ENCODE peak calls at places on chromosomes 5 and 9, in nine cellular contexts. Y is adrenal gland; A is uterus; J is fibroblast of lung; P is GM06990; R is spleen; M is left ventricle myocardium inferior; W is lower lobe of right lung; K is effector memory CD4-positive, alpha-beta T cell. O is an unnamed sample. For H3K27me3, the result is how much of the 10 kb centered on the place peaks cover.

GRCh38 chr5:168030911-168031310 is 260.5 kb upstream of the WWC1 start:
- DNase-seq in Y (no peak), A (no peak), J (no peak), P (no peak), R (no peak), M (no peak), W (no peak), K (no peak), O (no peak)

GRCh38 chr9:72476617-72477375 is 44.6 kb upstream of the TMC1 start:
- DNase-seq in Y (no peak), A (no peak), J (peak), P (no peak), R (no peak), M (no peak), W (no peak), K (peak), O (no peak)

GRCh38 chr5:120936652-120937051 is 472.6 kb downstream of the PRR16 start:
- DNase-seq in Y (no peak), A (no peak), J (no peak), P (no peak), R (peak), M (no peak), W (peak), K (no peak), O (no peak)

GRCh38 chr9:88007291-88007650 is 32.9 kb upstream of the CDK20 start:
- DNase-seq in Y (no peak), A (no peak), J (no peak), P (peak), R (no peak), M (no peak), W (no peak), K (no peak), O (no peak)

GRCh38 chr9:18721267-18722079 is 247.5 kb downstream of the ADAMTSL1 start:
- DNase-seq in Y (no peak), A (no peak), J (no peak), P (no peak), R (no peak), M (no peak), W (no peak), K (no peak), O (no peak)

GRCh38 chr9:12855066-12855465 is 80.2 kb downstream of the LURAP1L start:
- DNase-seq in Y (no peak), A (no peak), J (no peak), P (no peak), R (no peak), M (no peak), W (no peak), K (no peak), O (no peak)

GRCh38 chr5:146731909-146732659 is 146.5 kb downstream of the PPP2R2B start:
- DNase-seq in Y (peak), A (no peak), J (peak), P (no peak), R (no peak), M (no peak), W (no peak), K (no peak), O (no peak)

GRCh38 chr9:137294684-137295312 is 7.3 kb downstream of the NRARP start:
- DNase-seq in Y (no peak), A (no peak), J (no peak), P (no peak), R (no peak), M (no peak), W (no peak), K (no peak), O (no peak)

GRCh38 chr5:65126192-65126591 is 355.5 kb downstream of the ADAMTS6 start:
- DNase-seq in Y (no peak), A (no peak), J (peak), P (no peak), R (no peak), M (no peak), W (no peak), K (no peak), O (no peak)

GRCh38 chr5:150632305-150633160 is 7.9 kb upstream of the SYNPO start:
- DNase-seq in Y (peak), A (no peak), J (peak), P (no peak), R (no peak), M (no peak), W (no peak), K (no peak), O (no peak)

GRCh38 chr9:127803507-127804352 is 1.0 kb downstream of the FPGS start:
- DNase-seq in Y (peak), A (no peak), J (peak), P (no peak), R (no peak), M (no peak), W (peak), K (no peak), O (peak)

GRCh38 chr5:124468671-124469411 is 277.6 kb downstream of the ZNF608 start:
- DNase-seq in Y (no peak), A (no peak), J (no peak), P (no peak), R (no peak), M (no peak), W (no peak), K (no peak), O (no peak)

GRCh38 chr5:57841671-57842375 is 359.2 kb upstream of the ACTBL2 start:
- DNase-seq in Y (peak), A (no peak), J (peak), P (no peak), R (no peak), M (no peak), W (no peak), K (no peak), O (no peak)

GRCh38 chr5:132812123-132812948 is 766 bp upstream of the SOWAHA start:
- DNase-seq in Y (no peak), A (no peak), J (no peak), P (no peak), R (no peak), M (no peak), W (no peak), K (no peak), O (no peak)

GRCh38 chr9:4591123-4591500 is 71.0 kb upstream of the PLPP6 start:
- DNase-seq in Y (no peak), A (no peak), J (no peak), P (no peak), R (no peak), M (no peak), W (no peak), K (no peak), O (no peak)

GRCh38 chr9:123417289-123418051 is 61.5 kb downstream of the CRB2 start:
- DNase-seq in Y (no peak), A (no peak), J (no peak), P (no peak), R (peak), M (no peak), W (no peak), K (no peak), O (no peak)

GRCh38 chr9:129441852-129442251 is 179.0 kb downstream of the C9orf50 start:
- DNase-seq in Y (no peak), A (no peak), J (no peak), P (no peak), R (no peak), M (no peak), W (no peak), K (no peak), O (no peak)

GRCh38 chr5:4410151-4410550 is 730.0 kb upstream of the ADAMTS16 start:
- DNase-seq in Y (no peak), A (no peak), J (no peak), P (no peak), R (no peak), M (no peak), W (no peak), K (no peak), O (no peak)

GRCh38 chr5:14676320-14676719 is 11.8 kb downstream of the OTULIN start:
- DNase-seq in Y (peak), A (no peak), J (peak), P (peak), R (no peak), M (no peak), W (no peak), K (no peak), O (no peak)

GRCh38 chr5:34655354-34655991 is 655 bp upstream of the RAI14 start:
- DNase-seq in Y (peak), A (peak), J (peak), P (peak), R (no peak), M (no peak), W (no peak), K (no peak), O (no peak)

GRCh38 chr5:86971034-86971511 is 296.6 kb upstream of the RASA1 start:
- DNase-seq in Y (no peak), A (no peak), J (peak), P (no peak), R (no peak), M (no peak), W (no peak), K (no peak), O (peak)

GRCh38 chr5:66223637-66224036 is 79.5 kb downstream of the SREK1 start:
- DNase-seq in Y (no peak), A (peak), J (peak), P (no peak), R (no peak), M (no peak), W (no peak), K (no peak), O (peak)

GRCh38 chr9:70921126-70921525 is 200.3 kb downstream of the TRPM3 start:
- DNase-seq in Y (no peak), A (no peak), J (peak), P (no peak), R (no peak), M (no peak), W (no peak), K (no peak), O (no peak)

GRCh38 chr5:178126556-178126955 is 4.3 kb upstream of the RMND5B start:
- DNase-seq in Y (no peak), A (no peak), J (no peak), P (no peak), R (no peak), M (no peak), W (no peak), K (no peak), O (no peak)

GRCh38 chr5:15577831-15578230 is 77.9 kb downstream of the FBXL7 start:
- DNase-seq in Y (no peak), A (no peak), J (no peak), P (no peak), R (no peak), M (no peak), W (no peak), K (no peak), O (no peak)

GRCh38 chr5:135059000-135059923 is 25.2 kb upstream of the PITX1 start:
- DNase-seq in Y (no peak), A (no peak), J (no peak), P (no peak), R (peak), M (no peak), W (no peak), K (no peak), O (peak)

GRCh38 chr5:88688242-88688959 is 194.6 kb downstream of the MEF2C start:
- DNase-seq in Y (no peak), A (no peak), J (no peak), P (no peak), R (no peak), M (no peak), W (no peak), K (no peak), O (no peak)

GRCh38 chr9:5563417-5563815 is 53.1 kb downstream of the PDCD1LG2 start:
- DNase-seq in Y (no peak), A (no peak), J (no peak), P (no peak), R (no peak), M (no peak), W (no peak), K (no peak), O (no peak)

GRCh38 chr9:94779101-94779500 is 52.6 kb downstream of the AOPEP start:
- DNase-seq in Y (no peak), A (no peak), J (no peak), P (no peak), R (no peak), M (no peak), W (no peak), K (no peak), O (peak)

GRCh38 chr9:84439253-84439652 is 98.7 kb upstream of the SLC28A3 start:
- DNase-seq in Y (no peak), A (no peak), J (peak), P (no peak), R (no peak), M (no peak), W (no peak), K (no peak), O (no peak)

GRCh38 chr9:136275655-136276429 is 28.1 kb downstream of the CCDC187 start:
- DNase-seq in Y (no peak), A (no peak), J (no peak), P (no peak), R (no peak), M (no peak), W (no peak), K (no peak), O (no peak)
- H3K27me3 ChIP-seq in Y (under half), A (under half), J (under half), P (under half), R (under half), M (half or more), W (under half), K (under half), O (under half)

DNA sequence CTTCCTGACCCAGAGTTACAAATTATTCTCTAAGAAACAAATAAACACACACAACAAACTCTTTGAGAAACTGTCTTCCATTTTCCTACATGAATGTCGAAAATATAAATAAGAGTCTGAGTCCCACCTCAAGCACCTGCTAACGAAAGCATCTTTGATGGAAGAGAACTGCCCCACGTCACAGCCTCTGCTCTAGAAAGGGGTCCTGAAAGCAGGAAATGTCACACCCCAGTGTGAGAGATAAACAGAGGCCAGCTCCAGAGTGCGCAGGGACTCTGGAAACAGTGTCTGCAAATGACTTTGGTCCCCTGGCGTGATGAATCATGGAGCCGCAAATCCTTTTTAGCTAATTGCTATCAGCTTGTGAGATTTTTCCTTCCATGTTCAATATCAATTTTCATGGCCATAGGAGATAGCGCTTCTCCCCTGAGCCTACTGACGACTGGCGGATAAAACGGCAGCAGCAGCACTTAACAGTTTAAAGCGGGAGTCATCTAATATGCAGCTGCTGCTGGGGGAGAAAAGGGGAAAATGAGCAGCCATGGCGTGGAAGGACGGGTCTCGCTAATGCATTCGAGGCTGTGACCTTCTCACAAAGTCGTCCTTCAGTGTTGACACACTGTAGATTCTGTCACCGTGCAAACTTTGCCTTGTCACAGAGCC is 209.6 kb upstream of the IRX1 start:
- DNase-seq in Y (no peak), A (no peak), J (no peak), P (no peak), R (no peak), M (no peak), W (no peak), K (no peak), O (no peak)
- H3K27me3 ChIP-seq in Y (under half), A (under half), J (under half), P (under half), R (under half), M (under half), W (under half), K (under half), O (under half)

DNA sequence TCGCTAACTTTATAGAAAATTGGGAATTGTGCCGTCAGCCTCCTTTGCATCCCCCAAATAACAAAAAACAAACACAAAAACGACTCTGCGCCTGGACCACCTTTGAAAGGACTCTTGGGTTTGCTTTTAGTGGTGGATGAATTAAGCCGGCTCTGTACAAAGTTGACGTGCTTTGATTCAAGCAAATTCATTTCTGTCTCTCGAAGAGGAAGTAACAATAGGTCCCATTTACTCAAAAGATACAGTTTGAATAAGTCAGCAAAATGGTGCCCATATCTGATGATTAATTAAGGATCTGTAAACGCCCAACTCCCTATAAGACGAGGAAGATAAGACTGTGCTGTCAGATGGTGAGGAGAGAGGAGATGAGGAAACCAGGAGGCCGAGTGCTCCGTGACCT is 67.8 kb downstream of the AK8 start:
- DNase-seq in Y (no peak), A (no peak), J (no peak), P (no peak), R (no peak), M (no peak), W (no peak), K (no peak), O (no peak)
- H3K27me3 ChIP-seq in Y (under half), A (under half), J (under half), P (under half), R (under half), M (under half), W (under half), K (under half), O (under half)

DNA sequence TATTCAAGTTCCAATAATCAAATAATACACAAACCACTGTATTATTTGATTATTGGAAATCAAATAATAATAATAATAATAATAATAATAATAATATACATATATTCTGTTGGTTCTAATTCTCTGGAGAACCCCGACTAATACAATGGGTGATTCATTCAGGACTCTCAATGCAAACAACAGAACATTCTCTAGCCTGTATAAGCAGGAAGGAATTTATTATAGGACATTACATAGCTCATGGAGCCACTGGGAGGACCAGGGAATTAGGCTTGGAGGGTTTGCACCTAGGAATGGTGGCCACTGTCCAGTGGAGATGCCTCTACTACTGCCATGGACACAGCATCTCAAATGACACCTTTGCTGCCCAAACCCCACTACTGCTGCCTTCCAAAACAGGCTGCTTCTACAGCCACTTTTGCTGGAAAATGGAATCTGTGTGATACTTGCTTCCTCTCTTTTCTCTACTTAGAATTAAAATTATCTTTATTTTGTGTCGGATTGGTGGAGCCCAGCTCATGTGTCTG is 25.9 kb downstream of the PTGS1 start:
- DNase-seq in Y (no peak), A (no peak), J (no peak), P (no peak), R (no peak), M (no peak), W (no peak), K (no peak), O (no peak)
- H3K27me3 ChIP-seq in Y (under half), A (under half), J (under half), P (under half), R (under half), M (under half), W (under half), K (under half), O (under half)

DNA sequence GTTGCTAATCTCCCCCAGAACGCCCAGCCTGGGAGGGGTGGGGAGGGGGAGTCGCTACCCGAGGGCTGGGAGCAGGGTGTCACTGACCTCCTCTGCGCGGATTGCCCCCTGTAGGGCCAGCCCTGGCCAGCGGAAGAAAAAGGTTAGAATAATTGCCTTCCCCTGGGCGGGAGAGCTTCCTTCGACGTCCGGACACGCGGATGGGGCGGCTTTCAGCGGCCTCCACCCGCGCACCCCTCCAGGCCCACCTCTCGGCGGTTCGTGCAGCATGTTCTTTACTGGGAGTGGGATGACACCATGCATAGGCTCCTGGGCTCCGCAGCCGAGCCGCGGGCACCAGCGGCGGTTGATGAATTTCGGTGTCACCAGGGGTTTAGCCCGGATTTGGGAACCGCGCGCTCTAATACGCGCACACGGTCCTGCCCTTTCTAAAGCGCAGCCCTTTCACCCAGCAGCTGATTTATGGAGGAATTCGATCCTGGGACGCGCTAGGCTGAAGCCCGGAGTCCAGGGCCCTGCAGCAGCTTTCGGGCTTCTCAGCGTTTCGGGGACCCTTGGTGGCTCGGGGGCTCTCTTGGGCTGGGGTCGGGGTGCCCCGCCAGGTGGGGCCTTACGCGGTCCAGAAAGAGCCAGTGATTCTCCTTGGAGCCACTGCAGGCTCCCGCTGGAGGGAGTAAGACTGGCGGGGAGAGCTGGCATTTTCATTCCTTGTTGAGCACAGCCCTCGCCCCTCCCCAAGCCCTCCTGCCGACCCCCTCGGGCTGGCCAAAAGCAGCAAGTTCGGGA is 10.1 kb downstream of the LMX1B start:
- DNase-seq in Y (no peak), A (no peak), J (no peak), P (no peak), R (no peak), M (no peak), W (no peak), K (no peak), O (no peak)
- H3K27me3 ChIP-seq in Y (half or more), A (under half), J (half or more), P (under half), R (under half), M (half or more), W (half or more), K (half or more), O (under half)

GRCh38 chr9:134591573-134591981 is 50.0 kb upstream of the COL5A1 start:
- DNase-seq in Y (no peak), A (no peak), J (no peak), P (no peak), R (no peak), M (no peak), W (no peak), K (no peak), O (no peak)
- H3K27me3 ChIP-seq in Y (under half), A (under half), J (under half), P (under half), R (under half), M (under half), W (under half), K (under half), O (under half)

GRCh38 chr5:171537923-171538537 is 118.6 kb downstream of the FGF18 start:
- DNase-seq in Y (no peak), A (no peak), J (no peak), P (no peak), R (no peak), M (no peak), W (no peak), K (no peak), O (no peak)

GRCh38 chr5:171537463-171537862 is 118.0 kb downstream of the FGF18 start:
- DNase-seq in Y (no peak), A (no peak), J (no peak), P (no peak), R (no peak), M (no peak), W (no peak), K (no peak), O (no peak)

GRCh38 chr5:171533153-171533552 is 113.7 kb downstream of the FGF18 start:
- DNase-seq in Y (no peak), A (no peak), J (no peak), P (no peak), R (no peak), M (no peak), W (no peak), K (no peak), O (no peak)

GRCh38 chr5:171534009-171534895 is 114.8 kb downstream of the FGF18 start:
- DNase-seq in Y (no peak), A (no peak), J (no peak), P (no peak), R (no peak), M (no peak), W (no peak), K (no peak), O (no peak)

DNA sequence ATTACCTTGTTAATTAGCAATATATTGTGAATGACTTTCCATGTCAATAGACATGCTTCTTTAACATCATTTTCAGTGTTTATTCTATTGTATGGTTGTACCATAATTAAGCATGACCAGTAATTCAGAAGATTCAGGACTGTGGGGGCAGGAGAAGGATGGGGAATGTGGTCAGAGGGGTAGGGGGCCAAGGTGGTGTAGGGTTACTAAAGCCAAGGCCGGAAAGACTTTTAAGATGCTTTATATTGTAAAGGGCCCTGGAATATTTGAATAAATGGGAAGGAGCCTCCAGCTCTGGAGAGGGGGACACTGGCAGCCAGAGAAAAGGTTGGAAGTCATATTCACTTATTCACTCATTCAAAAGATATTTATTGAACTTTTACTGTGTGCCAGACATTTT is 115.7 kb downstream of the FGF18 start:
- DNase-seq in Y (no peak), A (no peak), J (no peak), P (no peak), R (no peak), M (no peak), W (no peak), K (no peak), O (no peak)
- H3K27me3 ChIP-seq in Y (under half), A (under half), J (under half), P (under half), R (under half), M (under half), W (under half), K (under half), O (under half)